ENCODE peak calls at places on chromosomes 2 and 18, in four cellular contexts. One of them, this sample, is unnamed.
A peak's percentile ranks its signal among the peaks of the same experiment; 100 is the strongest.

GRCh38 chr2:169361706-169362345 is 508 bp downstream of the LRP2 start:
- DNase-seq in body of pancreas: no peak
- DNase-seq in HCT116: no peak
- DNase-seq in heart left ventricle: peak; percentile 47
- DNase-seq in this sample: no peak

GRCh38 chr18:53687002-53687401 is 537.5 kb downstream of the MBD2 start:
- DNase-seq in body of pancreas: no peak
- DNase-seq in HCT116: no peak
- DNase-seq in heart left ventricle: no peak
- DNase-seq in this sample: no peak

GRCh38 chr2:20422679-20423271 is 24.1 kb upstream of the RHOB start:
- DNase-seq in body of pancreas: no peak
- DNase-seq in HCT116: no peak
- DNase-seq in heart left ventricle: no peak
- DNase-seq in this sample: peak; percentile 20

GRCh38 chr2:239548491-239548890 is 147.7 kb upstream of the HDAC4 start:
- DNase-seq in body of pancreas: no peak
- DNase-seq in HCT116: no peak
- DNase-seq in heart left ventricle: peak; percentile 35
- DNase-seq in this sample: no peak

GRCh38 chr18:69097349-69097748 is 299.5 kb downstream of the CCDC102B start:
- DNase-seq in body of pancreas: no peak
- DNase-seq in HCT116: no peak
- DNase-seq in heart left ventricle: no peak
- DNase-seq in this sample: no peak

GRCh38 chr18:14746897-14747296 is 1.1 kb upstream of the ANKRD30B start:
- DNase-seq in body of pancreas: no peak
- DNase-seq in HCT116: no peak
- DNase-seq in heart left ventricle: no peak
- DNase-seq in this sample: no peak

GRCh38 chr18:35407871-35408481 is 30.8 kb upstream of the ZNF396 start:
- DNase-seq in body of pancreas: peak; percentile 68
- DNase-seq in HCT116: peak; percentile 63
- DNase-seq in heart left ventricle: no peak
- DNase-seq in this sample: peak; percentile 69

GRCh38 chr2:151632993-151633592 is 101.2 kb downstream of the NEB start:
- DNase-seq in body of pancreas: no peak
- DNase-seq in HCT116: peak; percentile 3
- DNase-seq in heart left ventricle: no peak
- DNase-seq in this sample: no peak

GRCh38 chr18:23956483-23956882 is 58.1 kb upstream of the TTC39C start:
- DNase-seq in body of pancreas: no peak
- DNase-seq in HCT116: no peak
- DNase-seq in heart left ventricle: no peak
- DNase-seq in this sample: no peak

GRCh38 chr2:113226462-113226861 is 52.3 kb downstream of the PAX8 start:
- DNase-seq in body of pancreas: no peak
- DNase-seq in HCT116: no peak
- DNase-seq in heart left ventricle: no peak
- DNase-seq in this sample: no peak

GRCh38 chr2:20141056-20141762 is 83.7 kb downstream of the SDC1 start:
- DNase-seq in body of pancreas: peak; percentile 30
- DNase-seq in HCT116: peak; percentile 59
- DNase-seq in heart left ventricle: peak; percentile 74
- DNase-seq in this sample: peak; percentile 95

GRCh38 chr2:150046211-150046610 is 441.3 kb downstream of the RND3 start:
- DNase-seq in body of pancreas: no peak
- DNase-seq in HCT116: no peak
- DNase-seq in heart left ventricle: no peak
- DNase-seq in this sample: no peak

GRCh38 chr18:53906681-53907080 is 317.8 kb downstream of the MBD2 start:
- DNase-seq in body of pancreas: no peak
- DNase-seq in HCT116: no peak
- DNase-seq in heart left ventricle: no peak
- DNase-seq in this sample: no peak

GRCh38 chr2:216553093-216553478 is 54.4 kb downstream of the RPL37A start:
- DNase-seq in body of pancreas: no peak
- DNase-seq in HCT116: no peak
- DNase-seq in heart left ventricle: no peak
- DNase-seq in this sample: no peak

GRCh38 chr2:160581448-160581847 is 87.8 kb upstream of the RBMS1 start:
- DNase-seq in body of pancreas: no peak
- DNase-seq in HCT116: no peak
- DNase-seq in heart left ventricle: no peak
- DNase-seq in this sample: no peak

GRCh38 chr2:152555048-152555447 is 162.2 kb downstream of the PRPF40A start:
- DNase-seq in body of pancreas: no peak
- DNase-seq in HCT116: no peak
- DNase-seq in heart left ventricle: no peak
- DNase-seq in this sample: no peak

GRCh38 chr18:77859634-77860033 is 610.0 kb downstream of the GALR1 start:
- DNase-seq in body of pancreas: no peak
- DNase-seq in HCT116: no peak
- DNase-seq in heart left ventricle: no peak
- DNase-seq in this sample: no peak

GRCh38 chr2:17273066-17273465 is 245.2 kb downstream of the RAD51AP2 start:
- DNase-seq in body of pancreas: no peak
- DNase-seq in HCT116: no peak
- DNase-seq in heart left ventricle: no peak
- DNase-seq in this sample: no peak

GRCh38 chr18:62196978-62197377 is 9.9 kb downstream of the RELCH start:
- DNase-seq in body of pancreas: no peak
- DNase-seq in HCT116: no peak
- DNase-seq in heart left ventricle: no peak
- DNase-seq in this sample: no peak

GRCh38 chr2:41711736-41712135 is 336.1 kb upstream of the PKDCC start:
- DNase-seq in body of pancreas: no peak
- DNase-seq in HCT116: no peak
- DNase-seq in heart left ventricle: no peak
- DNase-seq in this sample: no peak

GRCh38 chr2:226797989-226798421 is 1.6 kb downstream of the IRS1 start:
- DNase-seq in body of pancreas: no peak
- DNase-seq in HCT116: no peak
- DNase-seq in heart left ventricle: peak; percentile 67
- DNase-seq in this sample: peak; percentile 26

GRCh38 chr2:226799211-226799975 is at the start of gene IRS1:
- DNase-seq in body of pancreas: peak; percentile 76
- DNase-seq in HCT116: peak; percentile 32
- DNase-seq in heart left ventricle: peak; percentile 89
- DNase-seq in this sample: peak; percentile 84

GRCh38 chr2:226797289-226797988 is 2.2 kb downstream of the IRS1 start:
- DNase-seq in body of pancreas: no peak
- DNase-seq in HCT116: no peak
- DNase-seq in heart left ventricle: peak; percentile 74
- DNase-seq in this sample: peak; percentile 60

GRCh38 chr2:226799976-226800940 is 638 bp upstream of the IRS1 start:
- DNase-seq in body of pancreas: peak; percentile 46
- DNase-seq in HCT116: no peak
- DNase-seq in heart left ventricle: no peak
- DNase-seq in this sample: peak; percentile 39

DNA sequence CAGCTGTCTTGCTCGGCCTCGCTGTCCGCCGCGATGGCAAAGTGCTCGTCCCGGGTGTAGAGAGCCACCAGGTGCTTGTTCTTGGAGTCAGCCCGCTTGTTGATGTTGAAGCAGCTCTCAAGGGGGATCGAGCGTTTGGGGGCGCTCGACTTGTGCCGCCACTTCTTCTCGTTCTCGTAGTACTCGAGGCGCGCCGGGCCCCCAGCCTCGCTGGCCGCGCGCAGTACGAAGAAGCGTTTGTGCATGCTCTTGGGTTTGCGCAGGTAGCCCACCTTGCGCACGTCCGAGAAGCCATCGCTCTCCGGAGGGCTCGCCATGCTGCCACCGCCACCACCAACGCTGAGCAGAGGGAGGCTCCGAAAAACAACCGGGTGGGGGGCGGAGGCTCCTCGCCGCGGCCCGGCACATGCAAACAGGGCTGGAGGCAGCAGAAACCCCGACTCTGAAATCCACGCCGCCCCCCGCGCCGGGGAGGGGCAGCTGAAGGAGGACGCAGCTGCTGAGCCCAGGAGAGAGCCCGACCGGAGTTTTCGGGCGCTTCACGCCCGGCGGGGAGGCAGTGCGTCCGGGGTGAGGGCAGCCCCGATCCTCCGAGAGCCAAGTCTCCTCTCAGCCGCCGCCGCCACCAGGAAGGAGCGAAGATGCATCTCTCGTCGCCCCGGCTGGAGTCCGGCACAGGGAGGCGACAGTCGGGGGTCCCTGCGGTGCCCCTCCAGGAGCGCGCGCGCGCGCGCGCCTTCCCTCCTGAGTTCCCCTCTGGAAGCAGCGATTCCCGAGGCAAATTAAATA is 1.0 kb downstream of the IRS1 start:
- DNase-seq in body of pancreas: peak; percentile 60
- DNase-seq in HCT116: no peak
- DNase-seq in heart left ventricle: peak; percentile 78
- DNase-seq in this sample: peak; percentile 57
- TF ChIP-seq POLR2A in body of pancreas: no peak
- TF ChIP-seq POLR2A in HCT116: no peak
- TF ChIP-seq POLR2A in heart left ventricle: no peak
- TF ChIP-seq POLR2A in this sample: no peak

GRCh38 chr2:25881759-25882158 is 3.5 kb upstream of the ASXL2 start:
- DNase-seq in body of pancreas: no peak
- DNase-seq in HCT116: no peak
- DNase-seq in heart left ventricle: no peak
- DNase-seq in this sample: no peak

GRCh38 chr2:25879133-25879730 is 945 bp upstream of the ASXL2 start:
- DNase-seq in body of pancreas: no peak
- DNase-seq in HCT116: no peak
- DNase-seq in heart left ventricle: no peak
- DNase-seq in this sample: no peak

GRCh38 chr2:25877431-25878360 is 591 bp downstream of the ASXL2 start:
- DNase-seq in body of pancreas: peak; percentile 73
- DNase-seq in HCT116: peak; percentile 42
- DNase-seq in heart left ventricle: peak; percentile 62
- DNase-seq in this sample: peak; percentile 57

DNA sequence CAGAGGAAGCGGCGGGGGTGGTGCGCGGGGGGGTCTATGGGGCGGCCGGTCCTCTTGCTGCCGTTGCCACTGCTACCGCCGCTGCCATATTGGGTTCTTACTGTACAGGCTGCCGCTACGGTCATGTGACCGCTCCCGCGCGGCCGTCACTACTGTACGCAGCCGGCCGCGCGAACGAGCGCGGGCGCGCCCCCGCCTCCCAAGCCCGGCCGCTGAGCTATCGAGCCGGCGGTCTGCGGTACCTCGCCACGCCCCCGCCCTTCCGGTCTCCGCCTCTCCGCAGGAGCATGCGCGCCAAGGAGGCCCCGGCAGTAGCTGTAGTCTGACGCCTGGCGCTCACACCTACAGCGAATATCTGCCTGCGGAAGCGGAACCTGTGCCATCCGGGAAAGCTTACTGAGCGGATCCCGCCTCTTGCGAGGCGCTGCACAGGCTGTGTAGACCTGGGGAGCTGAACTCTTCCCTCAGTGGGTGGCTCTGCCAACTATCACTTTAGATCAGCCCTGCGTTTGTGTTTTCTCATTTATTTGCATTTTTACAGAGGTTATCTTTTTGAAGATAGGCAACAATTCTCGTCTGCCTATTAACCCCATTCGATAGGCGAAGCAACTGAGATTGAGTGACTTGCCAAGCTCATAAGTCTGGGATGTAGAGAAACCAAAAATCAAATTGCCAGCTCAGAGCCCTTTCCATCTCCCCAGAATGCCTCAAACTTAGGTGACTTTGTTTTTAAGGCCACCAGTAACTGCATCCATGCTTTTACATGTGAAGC is at the start of gene ASXL2:
- DNase-seq in body of pancreas: peak; percentile 99
- DNase-seq in HCT116: peak; percentile 93
- DNase-seq in heart left ventricle: peak; percentile 98
- DNase-seq in this sample: peak; percentile 98
- TF ChIP-seq POLR2A in body of pancreas: peak; percentile 90
- TF ChIP-seq POLR2A in HCT116: peak; percentile 92
- TF ChIP-seq POLR2A in heart left ventricle: peak; percentile 67
- TF ChIP-seq POLR2A in this sample: peak; percentile 91

GRCh38 chr2:118088051-118089014 is at the start of gene INSIG2:
- DNase-seq in body of pancreas: peak; percentile 98
- DNase-seq in HCT116: peak; percentile 97
- DNase-seq in heart left ventricle: peak; percentile 95
- DNase-seq in this sample: peak; percentile 95
- TF ChIP-seq POLR2A in body of pancreas: peak; percentile 85
- TF ChIP-seq POLR2A in HCT116: peak; percentile 54
- TF ChIP-seq POLR2A in heart left ventricle: peak; percentile 60
- TF ChIP-seq POLR2A in this sample: no peak

GRCh38 chr2:38076250-38076709 is 329 bp upstream of the CYP1B1 start:
- DNase-seq in body of pancreas: peak; percentile 76
- DNase-seq in HCT116: peak; percentile 61
- DNase-seq in heart left ventricle: peak; percentile 85
- DNase-seq in this sample: peak; percentile 85
- TF ChIP-seq POLR2A in body of pancreas: peak; percentile 14
- TF ChIP-seq POLR2A in HCT116: peak; percentile 46
- TF ChIP-seq POLR2A in heart left ventricle: no peak
- TF ChIP-seq POLR2A in this sample: peak; percentile 5

GRCh38 chr2:64731746-64732145 is 78.0 kb upstream of the SERTAD2 start:
- DNase-seq in body of pancreas: peak; percentile 44
- DNase-seq in HCT116: no peak
- DNase-seq in heart left ventricle: no peak
- DNase-seq in this sample: no peak

GRCh38 chr2:64727843-64728463 is 74.2 kb upstream of the SERTAD2 start:
- DNase-seq in body of pancreas: no peak
- DNase-seq in HCT116: no peak
- DNase-seq in heart left ventricle: no peak
- DNase-seq in this sample: no peak

GRCh38 chr2:64731306-64731654 is 77.6 kb upstream of the SERTAD2 start:
- DNase-seq in body of pancreas: no peak
- DNase-seq in HCT116: no peak
- DNase-seq in heart left ventricle: no peak
- DNase-seq in this sample: no peak

GRCh38 chr2:64732153-64732552 is 78.4 kb upstream of the SERTAD2 start:
- DNase-seq in body of pancreas: no peak
- DNase-seq in HCT116: no peak
- DNase-seq in heart left ventricle: no peak
- DNase-seq in this sample: no peak

GRCh38 chr2:64730551-64731305 is 77.0 kb upstream of the SERTAD2 start:
- DNase-seq in body of pancreas: peak; percentile 90
- DNase-seq in HCT116: no peak
- DNase-seq in heart left ventricle: no peak
- DNase-seq in this sample: peak; percentile 78
- TF ChIP-seq POLR2A in body of pancreas: peak; percentile 63
- TF ChIP-seq POLR2A in HCT116: no peak
- TF ChIP-seq POLR2A in heart left ventricle: no peak
- TF ChIP-seq POLR2A in this sample: peak; percentile 50

This sample was measured in adrenal gland.